ENCODE peak calls at places on chromosomes 16 and 17, in seven cellular contexts. U, V, J, L, E, D and Z are unnamed samples.

GRCh38 chr17:14745122-14745521 is 444.2 kb downstream of the HS3ST3B1 start:
- DNase-seq in E (peak), U (no peak), J (no peak), L (no peak), V (no peak), D (no peak), Z (no peak)

GRCh38 chr16:72673118-72673517 is 374.8 kb downstream of the ZFHX3 start:
- DNase-seq in J (no peak), L (no peak), U (no peak), E (peak), V (no peak), D (no peak), Z (no peak)

GRCh38 chr16:89613101-89613953 is at the start of gene DPEP1:
- DNase-seq in V (no peak), L (no peak), J (peak), E (no peak), U (no peak), D (no peak), Z (no peak)

GRCh38 chr16:23494188-23494587 is 16.1 kb downstream of the GGA2 start:
- DNase-seq in L (no peak), V (no peak), E (no peak), J (no peak), D (no peak), U (no peak), Z (no peak)

GRCh38 chr17:45895304-45895968 is 1.1 kb downstream of the MAPT start:
- DNase-seq in D (no peak), L (no peak), J (no peak), U (no peak), E (no peak), V (no peak), Z (no peak)

GRCh38 chr17:76013377-76013932 is 12.8 kb downstream of the CDK3 start:
- DNase-seq in D (no peak), J (no peak), V (no peak), L (no peak), E (no peak), U (no peak), Z (no peak)

GRCh38 chr17:63838586-63839184 is 3.8 kb downstream of the SMARCD2 start:
- DNase-seq in D (peak), L (peak), U (no peak), J (no peak), V (no peak), E (peak), Z (no peak)

GRCh38 chr17:82859431-82860403 is 19.9 kb upstream of the ZNF750 start:
- DNase-seq in E (peak), J (no peak), U (no peak), L (no peak), V (peak), D (no peak), Z (peak)

GRCh38 chr16:9138021-9138680 is 46.7 kb downstream of the HAPSTR1 start:
- DNase-seq in D (no peak), V (no peak), U (no peak), J (no peak), E (no peak), L (no peak), Z (no peak)

GRCh38 chr16:15548482-15548891 is 94.5 kb downstream of the MARF1 start:
- DNase-seq in D (no peak), V (no peak), E (no peak), J (no peak), L (no peak), U (no peak), Z (no peak)

GRCh38 chr16:51967566-51967965 is 579.4 kb downstream of the TOX3 start:
- DNase-seq in D (no peak), L (no peak), U (no peak), E (no peak), J (no peak), V (no peak), Z (no peak)

GRCh38 chr16:51968756-51969155 is 578.2 kb downstream of the TOX3 start:
- DNase-seq in J (no peak), L (no peak), D (no peak), E (peak), V (no peak), U (no peak), Z (no peak)

GRCh38 chr16:51971184-51971583 is 575.8 kb downstream of the TOX3 start:
- DNase-seq in J (no peak), L (no peak), E (peak), D (no peak), V (no peak), U (no peak), Z (no peak)
- TF ChIP-seq CTCF in J (no peak), L (no peak), E (peak), D (no peak), V (peak), U (peak), Z (peak)

DNA sequence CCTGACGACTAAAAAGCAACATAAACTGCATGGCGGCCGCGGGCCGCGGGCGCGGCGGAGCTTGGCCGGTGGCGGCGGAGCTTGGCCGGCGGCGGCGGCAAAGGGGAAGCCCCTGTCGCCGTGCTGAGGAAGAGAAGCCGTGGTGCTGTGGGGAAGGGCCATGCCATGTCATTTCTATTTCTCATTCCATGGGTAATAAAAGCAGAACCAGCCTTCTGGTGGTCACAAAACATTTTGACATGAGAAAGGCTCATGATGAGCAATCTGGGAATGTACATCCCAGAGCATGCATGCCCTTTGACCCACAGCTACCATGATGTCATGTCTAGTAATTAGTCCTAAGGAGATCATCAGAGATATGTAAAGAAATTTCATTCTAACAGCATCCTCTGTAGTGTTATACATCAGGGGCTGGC is 23.9 kb upstream of the HEATR6 start:
- DNase-seq in D (no peak), U (no peak), J (no peak), E (peak), L (peak), V (no peak), Z (no peak)
- H3K4me3 ChIP-seq in D (no peak), U (peak), J (no peak), E (peak), L (no peak), V (no peak), Z (peak)

GRCh38 chr17:6470751-6471521 is 26.7 kb downstream of the PIMREG start:
- DNase-seq in L (no peak), J (no peak), D (no peak), E (no peak), V (no peak), U (no peak), Z (no peak)

GRCh38 chr17:6473128-6473767 is 29.0 kb downstream of the PIMREG start:
- DNase-seq in D (peak), U (peak), V (peak), E (peak), L (peak), J (peak), Z (no peak)

GRCh38 chr17:6470146-6470718 is 26.0 kb downstream of the PIMREG start:
- DNase-seq in D (no peak), E (no peak), V (no peak), U (no peak), L (no peak), J (no peak), Z (no peak)

GRCh38 chr17:6472517-6472916 is 28.3 kb downstream of the PIMREG start:
- DNase-seq in V (no peak), J (no peak), U (no peak), E (no peak), D (no peak), L (no peak), Z (no peak)

DNA sequence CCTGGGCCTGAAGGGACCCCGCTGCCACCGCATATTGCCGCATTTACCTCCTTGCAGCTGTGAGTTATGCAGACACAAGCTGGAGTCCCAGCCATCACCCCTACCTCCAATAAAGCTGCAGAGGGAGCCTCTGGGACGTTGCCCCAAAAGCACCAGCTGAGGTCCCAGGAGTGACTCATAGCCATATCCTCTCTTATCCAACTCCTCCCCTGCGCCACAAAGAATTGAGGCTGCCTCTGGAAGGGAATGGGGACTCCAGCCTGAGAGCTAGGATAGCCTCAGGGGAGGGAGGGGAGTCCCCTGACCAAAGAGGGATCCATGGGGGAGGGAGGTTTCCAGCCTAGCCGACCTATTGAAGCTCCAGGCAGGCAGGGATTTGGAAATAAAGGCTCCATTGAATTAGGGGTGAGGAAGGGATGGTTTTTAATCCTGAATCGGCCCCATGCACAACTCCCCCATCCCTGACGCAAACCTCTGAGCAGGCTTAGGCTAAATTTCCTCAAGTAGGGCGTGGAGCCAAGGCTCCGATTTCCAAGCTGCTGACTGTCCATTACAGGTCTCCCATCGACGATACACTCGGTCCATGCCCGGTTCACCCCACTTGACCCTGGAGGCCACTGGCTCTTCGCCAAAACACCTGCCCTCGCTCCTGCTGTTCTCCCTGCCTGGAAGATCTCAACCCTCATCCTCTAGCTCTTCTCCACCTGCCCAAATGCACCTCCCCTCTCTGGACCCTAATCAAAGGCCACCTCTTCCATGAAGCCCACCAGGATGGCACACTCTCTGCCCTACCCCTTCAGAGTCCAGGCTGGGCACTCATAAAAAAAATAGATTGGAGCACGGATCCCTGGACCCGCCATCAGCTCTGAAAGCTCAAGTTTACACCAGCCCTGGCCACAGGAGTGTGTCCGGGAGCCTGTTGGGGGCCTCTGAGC is 27.5 kb downstream of the PIMREG start:
- DNase-seq in D (peak), V (no peak), L (no peak), E (peak), U (peak), J (no peak), Z (no peak)
- TF ChIP-seq CTCF in D (no peak), V (no peak), L (no peak), E (peak), U (peak), J (no peak), Z (no peak)

GRCh38 chr16:14527411-14528044 is 102.5 kb downstream of the PARN start:
- DNase-seq in E (peak), V (no peak), D (peak), U (peak), L (no peak), J (no peak), Z (no peak)

GRCh38 chr16:14531101-14531500 is 99.0 kb downstream of the PARN start:
- DNase-seq in V (no peak), U (no peak), J (no peak), L (no peak), D (no peak), E (no peak), Z (no peak)

GRCh38 chr16:14529010-14529669 is 100.9 kb downstream of the PARN start:
- DNase-seq in J (peak), E (peak), U (peak), V (no peak), L (peak), D (peak), Z (peak)

GRCh38 chr16:14530046-14530445 is 100.0 kb downstream of the PARN start:
- DNase-seq in D (no peak), L (no peak), V (no peak), U (no peak), J (no peak), E (no peak), Z (no peak)

GRCh38 chr16:14528306-14528948 is 101.6 kb downstream of the PARN start:
- DNase-seq in J (no peak), V (no peak), U (no peak), L (no peak), E (no peak), D (no peak), Z (no peak)
- H3K4me3 ChIP-seq in J (no peak), V (no peak), U (no peak), L (no peak), E (peak), D (no peak), Z (no peak)

DNA sequence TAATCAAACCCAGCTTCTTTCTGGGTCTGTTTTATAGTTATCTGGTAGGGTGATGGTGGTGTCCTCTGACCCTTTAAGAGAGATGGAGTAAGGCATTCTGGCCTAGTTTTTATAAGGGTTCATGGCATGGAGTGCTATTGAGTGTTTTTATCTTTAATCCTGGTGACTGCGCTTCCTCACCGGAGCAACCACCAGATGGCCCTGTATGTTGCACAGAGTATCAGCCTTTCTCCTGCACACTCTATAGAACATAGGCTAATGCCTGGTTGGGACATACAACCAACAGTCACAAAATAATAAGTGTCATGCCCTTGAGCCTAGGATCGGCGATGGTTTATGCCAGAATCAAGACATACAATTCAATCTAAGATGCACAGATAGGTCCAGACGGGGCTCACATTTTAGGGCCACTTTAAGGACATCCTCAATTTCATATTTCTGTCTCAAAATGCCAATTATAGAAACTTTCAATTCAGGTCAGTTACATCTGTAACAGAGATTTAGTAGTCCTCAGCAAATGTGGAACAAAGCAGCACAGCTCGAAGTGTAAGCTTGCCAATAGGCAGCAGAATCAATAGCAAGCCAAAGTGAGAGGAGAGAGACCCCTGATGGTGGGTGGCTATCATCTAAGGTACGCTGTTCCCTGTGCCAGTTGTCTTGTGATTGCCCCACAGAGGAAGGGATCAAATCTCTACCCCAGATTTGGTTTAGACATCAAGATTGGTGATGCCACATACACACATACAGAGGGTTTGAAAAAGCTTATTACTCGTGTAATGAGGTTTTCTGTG is 37.2 kb upstream of the HOXB9 start:
- DNase-seq in J (no peak), U (no peak), L (no peak), D (no peak), V (no peak), E (no peak), Z (no peak)
- TF ChIP-seq CTCF in J (no peak), U (no peak), L (no peak), D (no peak), V (no peak), E (no peak), Z (no peak)

DNA sequence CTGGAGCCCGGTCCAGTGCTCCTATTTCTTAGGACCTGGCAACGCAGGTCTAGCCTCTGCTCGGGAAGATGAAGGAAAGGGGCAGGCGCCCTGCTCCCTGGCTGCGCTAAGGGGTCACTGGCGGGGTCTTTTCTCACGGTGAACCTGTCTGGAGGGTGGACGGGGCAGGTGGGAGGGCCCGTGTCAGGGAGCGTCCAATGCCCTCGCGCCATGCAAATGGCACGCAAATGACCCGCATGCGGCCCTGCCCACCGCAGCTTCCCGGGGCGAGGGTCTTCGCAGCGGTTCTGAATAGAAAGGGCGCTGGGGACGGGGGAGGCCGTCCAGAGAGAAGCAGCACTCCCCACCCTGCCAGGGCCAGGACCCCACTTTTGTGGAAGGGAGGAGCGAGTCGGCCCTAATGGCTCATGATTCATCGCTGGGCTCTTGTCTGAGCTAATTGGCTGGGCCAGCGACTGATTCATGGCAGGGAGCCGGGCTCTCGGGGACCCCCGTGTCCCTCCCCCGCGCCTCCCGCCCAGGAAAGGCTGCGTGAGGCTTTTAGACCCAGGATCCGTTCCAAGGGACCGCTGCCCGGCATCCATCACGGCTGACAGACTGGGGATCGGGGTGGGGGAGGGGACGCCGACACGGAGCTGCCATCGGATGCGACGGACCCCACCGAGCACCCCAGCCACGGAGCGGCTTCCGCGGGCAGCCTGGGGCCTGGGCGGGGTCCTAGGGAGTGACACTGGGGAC is 25.1 kb upstream of the NGFR start:
- DNase-seq in J (no peak), U (no peak), L (no peak), V (no peak), D (no peak), E (no peak), Z (no peak)
- H3K4me3 ChIP-seq in J (no peak), U (no peak), L (no peak), V (peak), D (no peak), E (no peak), Z (no peak)

GRCh38 chr17:65054602-65055001 is 1.9 kb downstream of the GNA13 start:
- DNase-seq in D (no peak), U (no peak), V (no peak), E (no peak), J (no peak), L (no peak), Z (no peak)

GRCh38 chr17:65052585-65052984 is 4.0 kb downstream of the GNA13 start:
- DNase-seq in E (no peak), V (no peak), J (no peak), U (no peak), D (no peak), L (no peak), Z (no peak)

GRCh38 chr17:65053354-65053881 is 3.1 kb downstream of the GNA13 start:
- DNase-seq in V (no peak), D (no peak), J (no peak), E (no peak), U (no peak), L (no peak), Z (no peak)

GRCh38 chr17:65050438-65050837 is 6.1 kb downstream of the GNA13 start:
- DNase-seq in U (no peak), L (no peak), E (no peak), J (no peak), V (no peak), D (no peak), Z (no peak)

GRCh38 chr17:65051922-65052321 is 4.6 kb downstream of the GNA13 start:
- DNase-seq in U (no peak), E (no peak), L (no peak), D (no peak), J (no peak), V (no peak), Z (no peak)
- TF ChIP-seq CTCF in U (no peak), E (no peak), L (no peak), D (no peak), J (no peak), V (no peak), Z (no peak)

GRCh38 chr16:12289175-12290063 is 312.9 kb downstream of the SNX29 start:
- DNase-seq in D (no peak), L (peak), U (no peak), V (no peak), E (no peak), J (no peak), Z (no peak)
- H3K4me3 ChIP-seq in D (no peak), L (no peak), U (no peak), V (no peak), E (no peak), J (no peak), Z (no peak)

GRCh38 chr16:3454093-3454492 is 10.6 kb downstream of the NAA60 start:
- DNase-seq in V (no peak), J (no peak), D (no peak), U (no peak), L (no peak), E (no peak), Z (no peak)
- TF ChIP-seq CTCF in V (no peak), J (no peak), D (no peak), U (no peak), L (no peak), E (no peak), Z (no peak)